ENCODE peak calls at places on chromosome 13, in seven cellular contexts. E, Q, D, P, M, A and O are unnamed samples.

GRCh38 chr13:50244913-50245574 is 229.8 kb downstream of the KCNRG start:
- DNase-seq in E (peak), Q (no peak), D (peak), P (no peak), M (no peak), A (peak), O (peak)

GRCh38 chr13:114049026-114049425 is 75.2 kb upstream of the C13orf46 start:
- DNase-seq in E (peak), Q (peak), D (no peak), P (no peak), M (no peak), A (no peak), O (no peak)

GRCh38 chr13:30690282-30691188 is 44.8 kb upstream of the ALOX5AP start:
- DNase-seq in E (no peak), Q (peak), D (peak), P (no peak), M (peak), A (no peak), O (no peak)

GRCh38 chr13:101523732-101524131 is 71.3 kb downstream of the ITGBL1 start:
- DNase-seq in E (no peak), Q (no peak), D (no peak), P (no peak), M (no peak), A (peak), O (no peak)

GRCh38 chr13:97116754-97117153 is 105.4 kb upstream of the MBNL2 start:
- DNase-seq in E (no peak), Q (no peak), D (no peak), P (no peak), M (no peak), A (no peak), O (no peak)

GRCh38 chr13:94599877-94600276 is 1.8 kb upstream of the GPR180 start:
- DNase-seq in E (no peak), Q (no peak), D (no peak), P (no peak), M (no peak), A (no peak), O (no peak)

GRCh38 chr13:33204130-33204927 is 81.2 kb downstream of the STARD13 start:
- DNase-seq in E (no peak), Q (no peak), D (peak), P (no peak), M (no peak), A (no peak), O (no peak)

GRCh38 chr13:25887962-25888655 is 163.7 kb downstream of the SHISA2 start:
- DNase-seq in E (no peak), Q (no peak), D (no peak), P (no peak), M (no peak), A (no peak), O (no peak)

GRCh38 chr13:59931621-59932020 is 232.1 kb downstream of the DIAPH3 start:
- DNase-seq in E (no peak), Q (no peak), D (no peak), P (no peak), M (no peak), A (no peak), O (no peak)

GRCh38 chr13:32829269-32829668 is 187.0 kb upstream of the KL start:
- DNase-seq in E (no peak), Q (no peak), D (peak), P (no peak), M (no peak), A (peak), O (no peak)

GRCh38 chr13:65540064-65540635 is 1690.0 kb downstream of the PCDH9 start:
- DNase-seq in E (no peak), Q (no peak), D (no peak), P (no peak), M (no peak), A (no peak), O (no peak)

GRCh38 chr13:42266464-42266863 is 5.5 kb upstream of the AKAP11 start:
- DNase-seq in E (no peak), Q (no peak), D (peak), P (no peak), M (no peak), A (peak), O (no peak)

GRCh38 chr13:79245937-79246574 is 160.0 kb downstream of the RBM26 start:
- DNase-seq in E (no peak), Q (no peak), D (peak), P (no peak), M (no peak), A (no peak), O (no peak)

GRCh38 chr13:46605824-46606554 is 53.0 kb downstream of the LRCH1 start:
- DNase-seq in E (no peak), Q (peak), D (no peak), P (no peak), M (no peak), A (no peak), O (no peak)

GRCh38 chr13:45316210-45316799 is 24.7 kb downstream of the TPT1 start:
- DNase-seq in E (no peak), Q (no peak), D (peak), P (no peak), M (no peak), A (peak), O (no peak)

GRCh38 chr13:52599853-52600603 is 42.2 kb upstream of the HNRNPA1L2 start:
- DNase-seq in E (no peak), Q (peak), D (peak), P (peak), M (peak), A (no peak), O (no peak)

GRCh38 chr13:113814435-113814821 is 49.4 kb downstream of the GAS6 start:
- DNase-seq in E (no peak), Q (no peak), D (peak), P (no peak), M (no peak), A (peak), O (no peak)

GRCh38 chr13:80921971-80922370 is 581.0 kb upstream of the SPRY2 start:
- DNase-seq in E (no peak), Q (no peak), D (no peak), P (no peak), M (no peak), A (no peak), O (no peak)

GRCh38 chr13:90003566-90003965 is 1343.9 kb upstream of the MIR17HG start:
- DNase-seq in E (no peak), Q (no peak), D (no peak), P (no peak), M (no peak), A (no peak), O (no peak)

GRCh38 chr13:78680064-78680463 is 21.1 kb upstream of the OBI1 start:
- DNase-seq in E (no peak), Q (no peak), D (peak), P (no peak), M (peak), A (no peak), O (no peak)

GRCh38 chr13:23384111-23384510 is 49.4 kb downstream of the SACS start:
- DNase-seq in E (no peak), Q (peak), D (no peak), P (no peak), M (no peak), A (peak), O (no peak)

GRCh38 chr13:95805921-95806320 is 129.0 kb downstream of the DNAJC3 start:
- DNase-seq in E (no peak), Q (no peak), D (peak), P (no peak), M (no peak), A (no peak), O (no peak)

GRCh38 chr13:63393112-63393511 is 1977.5 kb upstream of the PCDH20 start:
- DNase-seq in E (no peak), Q (no peak), D (no peak), P (no peak), M (no peak), A (no peak), O (no peak)

GRCh38 chr13:83378901-83379300 is 503.4 kb downstream of the SLITRK1 start:
- DNase-seq in E (no peak), Q (no peak), D (no peak), P (no peak), M (no peak), A (no peak), O (no peak)

GRCh38 chr13:94344126-94344863 is 135.2 kb downstream of the DCT start:
- DNase-seq in E (no peak), Q (no peak), D (peak), P (no peak), M (no peak), A (no peak), O (no peak)

GRCh38 chr13:113648218-113648615 is 9.8 kb downstream of the ATP4B start:
- DNase-seq in E (no peak), Q (no peak), D (no peak), P (no peak), M (no peak), A (no peak), O (no peak)

GRCh38 chr13:40402931-40403412 is 263.5 kb downstream of the FOXO1 start:
- DNase-seq in E (no peak), Q (no peak), D (peak), P (no peak), M (no peak), A (peak), O (no peak)

GRCh38 chr13:101647760-101648159 is 195.3 kb downstream of the ITGBL1 start:
- DNase-seq in E (no peak), Q (no peak), D (no peak), P (no peak), M (no peak), A (no peak), O (no peak)

GRCh38 chr13:27835799-27836198 is 43.5 kb downstream of the GSX1 start:
- DNase-seq in E (no peak), Q (no peak), D (no peak), P (no peak), M (no peak), A (no peak), O (no peak)

GRCh38 chr13:29888306-29888705 is 37.9 kb upstream of the UBL3 start:
- DNase-seq in E (no peak), Q (no peak), D (no peak), P (no peak), M (no peak), A (no peak), O (no peak)

GRCh38 chr13:44415815-44416214 is 42.2 kb downstream of the SERP2 start:
- DNase-seq in E (no peak), Q (no peak), D (peak), P (no peak), M (no peak), A (no peak), O (no peak)